ENCODE peak calls at places on chromosomes 12 and 14, in eight cellular contexts. N is cardiac muscle cell, Q is AG04450, C is stomach, X is fibroblast of mammary gland, R is left lung, Z is H9, S is fibroblast of pulmonary artery. B is an unnamed sample.

GRCh38 chr14:51727526-51727925 is 75.8 kb downstream of the FRMD6 start:
- DNase-seq in N (no peak), S (no peak), R (no peak), C (no peak), Z (no peak), X (no peak), Q (no peak), B (no peak)

GRCh38 chr14:60090864-60091519 is 731 bp upstream of the PCNX4 start:
- DNase-seq in C (peak; percentile 33), S (peak; percentile 85), Q (no peak), N (peak; percentile 89), Z (no peak), X (peak; percentile 81), R (peak; percentile 52), B (no peak)

GRCh38 chr12:1828863-1829262 is 8.5 kb downstream of the LRTM2 start:
- DNase-seq in Q (no peak), S (no peak), R (no peak), N (no peak), Z (no peak), C (no peak), X (no peak), B (no peak)

GRCh38 chr12:66140726-66141125 is 10.2 kb upstream of the LLPH start:
- DNase-seq in Z (no peak), R (no peak), C (no peak), S (no peak), Q (no peak), X (no peak), N (no peak), B (no peak)

GRCh38 chr12:93818488-93819047 is 141.4 kb downstream of the CRADD start:
- DNase-seq in Z (no peak), R (no peak), C (no peak), N (no peak), X (no peak), S (no peak), Q (no peak), B (no peak)

GRCh38 chr14:106203438-106203837 is 677.1 kb downstream of the TMEM121 start:
- DNase-seq in X (no peak), Z (no peak), C (no peak), S (no peak), Q (no peak), R (no peak), N (no peak), B (no peak)

GRCh38 chr12:25958254-25959068 is at the start of gene RASSF8:
- DNase-seq in S (peak; percentile 79), N (peak; percentile 89), R (peak; percentile 70), Q (peak; percentile 21), C (peak; percentile 69), X (peak; percentile 59), Z (peak; percentile 79), B (no peak)

GRCh38 chr12:39902823-39903222 is 203.1 kb downstream of the SLC2A13 start:
- DNase-seq in N (peak; percentile 28), X (peak; percentile 46), Q (no peak), Z (no peak), R (no peak), C (no peak), S (no peak), B (no peak)

GRCh38 chr14:101118746-101119610 is 215.5 kb upstream of the RTL1 start:
- DNase-seq in X (peak; percentile 30), N (no peak), Q (no peak), C (peak; percentile 17), R (peak; percentile 27), Z (no peak), S (no peak), B (no peak)

GRCh38 chr14:80977103-80977728 is 21.8 kb downstream of the TSHR start:
- DNase-seq in R (no peak), S (no peak), C (no peak), X (no peak), Z (no peak), Q (no peak), N (no peak), B (no peak)

GRCh38 chr14:55733609-55734008 is 153.6 kb downstream of the KTN1 start:
- DNase-seq in N (no peak), Q (no peak), X (no peak), R (no peak), C (no peak), Z (no peak), S (no peak), B (no peak)

GRCh38 chr14:68696721-68697495 is 96.0 kb downstream of the ZFP36L1 start:
- DNase-seq in X (no peak), R (no peak), S (no peak), Z (no peak), N (no peak), Q (no peak), C (no peak), B (no peak)

GRCh38 chr12:90441431-90441830 is 513.5 kb downstream of the CCER1 start:
- DNase-seq in S (no peak), X (no peak), C (no peak), R (no peak), Q (no peak), Z (no peak), N (no peak), B (no peak)

GRCh38 chr12:124921200-124922008 is 7.0 kb upstream of the UBC start:
- DNase-seq in X (peak; percentile 68), N (peak; percentile 68), S (peak; percentile 71), C (peak; percentile 63), Q (no peak), Z (peak; percentile 85), R (peak; percentile 74), B (peak; percentile 94)

GRCh38 chr14:99035712-99036593 is 236.0 kb downstream of the BCL11B start:
- DNase-seq in R (peak; percentile 84), Q (peak; percentile 77), N (peak; percentile 95), S (peak; percentile 79), Z (peak; percentile 84), X (peak; percentile 90), C (peak; percentile 42), B (no peak)

GRCh38 chr12:3930216-3930615 is 57.0 kb upstream of the PARP11 start:
- DNase-seq in S (no peak), N (no peak), Q (no peak), C (no peak), Z (no peak), X (no peak), R (no peak), B (no peak)

GRCh38 chr14:104428860-104429259 is 150.7 kb upstream of the C14orf180 start:
- DNase-seq in C (no peak), R (no peak), S (no peak), N (no peak), X (no peak), Z (peak; percentile 20), Q (no peak), B (no peak)

GRCh38 chr12:52037248-52037861 is 13.9 kb upstream of the NR4A1 start:
- DNase-seq in Q (no peak), S (peak; percentile 60), N (peak; percentile 77), Z (peak; percentile 61), C (peak; percentile 54), R (peak; percentile 65), X (peak; percentile 54), B (no peak)

DNA sequence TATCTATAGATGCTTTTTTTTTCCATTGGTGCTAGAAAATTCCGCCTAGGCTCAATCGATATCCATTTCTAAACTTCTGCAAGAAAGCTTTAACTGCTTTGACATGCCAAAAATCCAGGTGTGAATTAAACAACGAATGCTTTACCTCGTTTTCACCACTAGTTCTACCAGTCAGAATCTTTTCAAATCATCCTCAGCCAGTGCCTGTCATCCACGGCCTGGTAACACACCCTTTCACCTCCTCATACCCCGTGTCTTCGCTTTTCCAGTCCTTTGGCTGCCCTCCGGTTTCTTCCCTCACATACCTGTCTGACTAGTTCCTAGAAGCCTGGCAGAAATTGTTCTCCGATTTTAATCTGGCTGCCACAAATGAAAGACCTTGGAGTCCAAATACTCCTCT is 1.4 kb upstream of the PHC1 start:
- DNase-seq in C (peak; percentile 32), Q (no peak), Z (peak; percentile 78), S (no peak), R (no peak), N (no peak), X (peak; percentile 5), B (no peak)
- TF ChIP-seq CTCF in C (no peak), Q (peak; percentile 10), Z (peak; percentile 54), S (no peak), R (no peak), N (no peak), X (no peak), B (no peak)

GRCh38 chr12:14618990-14619389 is 51.3 kb upstream of the PLBD1 start:
- DNase-seq in Z (no peak), S (peak; percentile 53), N (peak; percentile 57), Q (no peak), C (no peak), R (no peak), X (peak; percentile 47), B (no peak)
- TF ChIP-seq CTCF in Z (peak; percentile 63), S (peak; percentile 59), N (peak; percentile 51), Q (peak; percentile 41), C (peak; percentile 25), R (peak; percentile 33), X (peak; percentile 54), B (peak; percentile 39)

GRCh38 chr12:27497446-27497845 is 26.6 kb upstream of the PPFIBP1 start:
- DNase-seq in N (no peak), X (no peak), Q (no peak), Z (no peak), R (no peak), C (no peak), S (no peak), B (no peak)

GRCh38 chr12:27499377-27499776 is 24.6 kb upstream of the PPFIBP1 start:
- DNase-seq in Z (no peak), S (no peak), X (no peak), N (no peak), R (no peak), C (no peak), Q (no peak), B (no peak)

GRCh38 chr12:27498761-27499160 is 25.2 kb upstream of the PPFIBP1 start:
- DNase-seq in Z (no peak), C (no peak), R (no peak), N (peak; percentile 40), S (no peak), X (peak; percentile 51), Q (no peak), B (no peak)

GRCh38 chr12:27500546-27500945 is 23.5 kb upstream of the PPFIBP1 start:
- DNase-seq in X (no peak), S (no peak), Q (no peak), R (no peak), Z (no peak), N (no peak), C (no peak), B (no peak)

DNA sequence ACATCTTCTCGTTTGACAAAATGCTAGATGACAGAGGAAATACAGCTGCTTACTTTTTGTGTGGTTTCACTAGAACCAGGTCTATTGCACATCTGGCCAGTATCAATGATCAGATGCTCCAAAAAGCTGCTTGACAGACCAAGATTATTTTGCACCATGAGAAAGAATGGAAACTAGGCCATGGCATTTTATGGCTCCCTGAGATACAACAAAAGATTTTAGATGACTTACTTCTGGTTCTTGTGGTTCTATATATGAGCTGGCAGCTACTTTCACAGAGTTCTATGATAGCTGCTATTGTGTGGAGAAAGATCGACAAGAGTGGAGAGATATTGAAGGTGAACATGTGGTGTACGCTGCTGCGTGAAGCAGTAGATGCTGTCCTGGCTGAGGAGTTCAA is 25.8 kb upstream of the PPFIBP1 start:
- DNase-seq in N (no peak), S (no peak), C (no peak), R (no peak), Z (no peak), Q (no peak), X (no peak), B (no peak)
- TF ChIP-seq CTCF in N (no peak), S (no peak), C (no peak), R (no peak), Z (no peak), Q (no peak), X (no peak), B (no peak)

GRCh38 chr12:75816892-75817291 is 214.7 kb downstream of the PHLDA1 start:
- DNase-seq in Q (no peak), S (peak; percentile 76), Z (no peak), C (no peak), X (peak; percentile 95), R (no peak), N (peak; percentile 59), B (no peak)
- TF ChIP-seq CTCF in Q (no peak), S (no peak), Z (no peak), C (no peak), X (peak; percentile 24), R (no peak), N (no peak), B (peak; percentile 20)